ENCODE peak calls at places on chromosome 1, in ten cellular contexts. M is heart right ventricle, R is neural crest cell, F is cardiac fibroblast, P is lower lobe of right lung, H is epithelial cell of esophagus, E is lower leg skin, C is progenitor cell of endocrine pancreas, X is HFF-Myc, G is IMR-90. D is an unnamed sample.

GRCh38 chr1:239906394-239906793 is 185.3 kb upstream of the FMN2 start:
- DNase-seq in X (no peak), M (no peak), C (no peak), P (no peak), F (no peak), R (no peak), E (no peak), G (no peak), H (no peak), D (no peak)

GRCh38 chr1:109628540-109629321 is 9.1 kb downstream of the AMPD2 start:
- DNase-seq in X (no peak), C (no peak), E (peak), M (no peak), G (peak), P (no peak), H (peak), F (peak), R (no peak), D (no peak)

GRCh38 chr1:177975588-177976495 is 6.0 kb upstream of the SEC16B start:
- DNase-seq in E (no peak), X (no peak), R (no peak), F (peak), P (no peak), G (peak), H (peak), M (no peak), C (no peak), D (no peak)

GRCh38 chr1:198387587-198387986 is 152.9 kb downstream of the ATP6V1G3 start:
- DNase-seq in C (no peak), X (no peak), H (no peak), F (peak), G (peak), P (no peak), E (no peak), R (no peak), M (no peak), D (no peak)

GRCh38 chr1:86779308-86780191 is 75.2 kb downstream of the SH3GLB1 start:
- DNase-seq in X (no peak), F (peak), R (no peak), H (peak), G (peak), P (no peak), M (no peak), E (no peak), C (no peak), D (no peak)

GRCh38 chr1:208137144-208137682 is 107.0 kb downstream of the PLXNA2 start:
- DNase-seq in F (no peak), G (peak), H (peak), X (peak), M (no peak), E (no peak), P (no peak), R (no peak), C (no peak), D (no peak)

GRCh38 chr1:218869276-218869675 is 304.4 kb upstream of the LYPLAL1 start:
- DNase-seq in C (no peak), P (no peak), F (no peak), G (peak), M (no peak), R (no peak), E (no peak), X (no peak), H (no peak), D (no peak)

GRCh38 chr1:198212126-198212525 is 55.3 kb downstream of the NEK7 start:
- DNase-seq in E (no peak), X (no peak), H (no peak), C (no peak), R (no peak), G (no peak), M (no peak), P (no peak), F (no peak), D (no peak)

GRCh38 chr1:235079443-235079967 is 49.1 kb downstream of the TOMM20 start:
- DNase-seq in E (no peak), H (peak), R (no peak), M (no peak), G (peak), X (no peak), C (no peak), F (peak), P (peak), D (no peak)
- TF ChIP-seq CTCF in E (no peak), H (no peak), R (no peak), M (no peak), G (no peak), X (no peak), C (no peak), F (no peak), P (no peak), D (no peak)

DNA sequence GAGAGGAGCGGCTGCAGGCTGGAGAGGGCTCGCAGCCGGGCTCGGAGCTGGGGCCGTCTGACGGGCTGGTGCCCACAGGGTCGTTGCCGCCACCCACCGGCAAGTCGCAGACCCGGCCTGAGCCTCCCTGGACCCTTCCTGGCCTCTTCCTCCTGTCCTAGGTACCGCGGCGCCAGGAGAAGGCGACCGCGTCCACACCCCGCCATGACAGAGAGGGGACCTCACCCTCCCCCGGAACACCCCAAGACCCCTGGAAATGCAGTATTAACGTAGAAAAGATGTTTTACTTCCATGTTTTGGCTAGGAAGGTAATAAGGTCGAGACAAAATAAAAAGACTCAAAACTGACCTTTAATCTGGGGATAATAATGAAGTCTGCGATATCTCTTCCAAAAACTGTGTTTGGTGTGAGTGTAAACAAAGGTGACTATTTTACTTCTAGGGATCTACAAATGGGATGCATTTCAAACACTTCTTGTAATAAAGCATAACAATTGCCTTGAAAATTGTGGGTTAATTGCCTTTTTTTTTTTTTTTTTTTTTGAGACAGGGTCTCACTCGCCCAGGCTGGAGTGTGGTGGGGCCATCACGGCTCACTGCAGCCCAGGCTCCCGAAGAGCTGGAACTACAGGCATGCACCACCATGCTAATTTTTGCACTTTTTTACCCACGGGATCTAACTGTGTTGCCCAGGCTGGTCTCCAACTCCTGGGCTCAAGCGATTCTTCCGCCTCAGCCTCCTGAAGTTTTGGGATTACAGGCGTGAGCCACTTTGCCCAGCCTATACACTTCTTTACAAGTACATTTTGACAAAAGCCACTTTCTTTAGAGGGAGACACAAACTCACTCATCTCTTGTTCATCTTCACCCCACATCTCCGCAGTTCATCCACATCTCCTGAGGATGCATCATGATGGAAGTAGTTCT is 838 bp upstream of the RSRP1 start:
- DNase-seq in M (no peak), H (no peak), F (no peak), X (no peak), P (no peak), E (no peak), G (no peak), R (no peak), C (no peak), D (peak)
- TF ChIP-seq CTCF in M (peak), H (no peak), F (no peak), X (no peak), P (peak), E (no peak), G (peak), R (peak), C (peak), D (no peak)

GRCh38 chr1:201795066-201795465 is 33.9 kb upstream of the IPO9 start:
- DNase-seq in G (no peak), H (no peak), C (no peak), X (no peak), M (no peak), R (no peak), E (no peak), P (no peak), F (peak), D (no peak)
- TF ChIP-seq CTCF in G (peak), H (peak), C (peak), X (peak), M (peak), R (peak), E (no peak), P (no peak), F (peak), D (peak)

GRCh38 chr1:214475746-214476145 is 75.7 kb downstream of the PTPN14 start:
- DNase-seq in G (no peak), X (no peak), F (peak), E (no peak), C (no peak), P (no peak), R (no peak), M (no peak), H (peak), D (no peak)
- TF ChIP-seq CTCF in G (no peak), X (no peak), F (no peak), E (no peak), C (no peak), P (no peak), R (no peak), M (no peak), H (no peak), D (no peak)

GRCh38 chr1:224681816-224682215 is 65.7 kb downstream of the CNIH3 start:
- DNase-seq in X (no peak), M (no peak), G (no peak), H (no peak), P (no peak), R (no peak), C (no peak), F (no peak), E (peak), D (no peak)

GRCh38 chr1:224689354-224689753 is 73.2 kb downstream of the CNIH3 start:
- DNase-seq in X (no peak), R (no peak), C (no peak), F (no peak), E (no peak), P (no peak), H (no peak), M (no peak), G (no peak), D (no peak)

GRCh38 chr1:224687465-224687864 is 71.3 kb downstream of the CNIH3 start:
- DNase-seq in R (no peak), X (no peak), G (no peak), E (no peak), C (no peak), F (no peak), H (no peak), M (no peak), P (no peak), D (no peak)

GRCh38 chr1:224683981-224684380 is 67.9 kb downstream of the CNIH3 start:
- DNase-seq in G (no peak), P (no peak), H (no peak), R (no peak), X (no peak), M (no peak), F (no peak), C (no peak), E (no peak), D (no peak)

DNA sequence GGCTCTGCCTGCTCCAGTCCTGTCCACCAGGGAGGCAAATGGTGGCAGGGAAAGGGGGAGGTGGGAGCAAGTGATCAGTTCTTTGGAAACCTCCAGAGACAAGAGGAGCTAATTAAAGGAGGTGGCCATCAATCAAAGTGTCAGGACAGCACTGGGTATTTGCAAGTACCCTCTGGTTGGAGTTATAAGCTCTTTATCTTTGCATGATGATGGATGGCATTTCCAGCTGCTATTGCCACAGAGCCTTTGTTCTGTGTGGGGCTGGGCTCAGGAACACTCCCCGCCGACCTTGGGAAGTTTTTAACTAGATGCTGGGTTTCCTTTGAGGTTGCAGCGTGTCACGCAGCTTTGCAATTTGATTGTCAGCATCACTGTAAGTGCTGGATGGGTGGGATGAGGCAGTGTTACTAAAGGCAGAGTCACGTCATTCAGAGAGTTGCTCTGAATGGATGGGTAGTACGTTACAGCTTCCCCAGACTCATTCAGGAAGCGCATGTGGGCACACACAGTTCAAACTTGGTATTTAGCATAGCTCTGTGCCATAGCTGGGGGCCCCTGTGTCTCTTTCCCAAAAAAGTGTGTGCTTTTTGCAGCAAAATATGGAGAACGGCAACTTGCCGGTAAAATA is 68.9 kb downstream of the CNIH3 start:
- DNase-seq in E (no peak), G (no peak), P (no peak), C (no peak), F (no peak), M (no peak), X (no peak), R (no peak), H (no peak), D (no peak)
- TF ChIP-seq CTCF in E (no peak), G (no peak), P (no peak), C (no peak), F (no peak), M (no peak), X (no peak), R (no peak), H (no peak), D (no peak)

GRCh38 chr1:4173731-4174130 is 273.7 kb upstream of the C1orf174 start:
- DNase-seq in H (no peak), G (no peak), R (no peak), F (no peak), M (no peak), E (peak), X (no peak), P (no peak), C (no peak), D (no peak)

GRCh38 chr1:4170953-4171352 is 270.9 kb upstream of the C1orf174 start:
- DNase-seq in C (no peak), X (no peak), H (no peak), M (no peak), R (no peak), F (no peak), G (no peak), P (no peak), E (peak), D (no peak)

GRCh38 chr1:4174291-4175200 is 274.5 kb upstream of the C1orf174 start:
- DNase-seq in C (no peak), G (no peak), H (no peak), E (peak), P (no peak), X (no peak), R (no peak), F (no peak), M (no peak), D (no peak)

GRCh38 chr1:4171480-4172450 is 271.7 kb upstream of the C1orf174 start:
- DNase-seq in H (no peak), E (peak), G (no peak), R (no peak), X (no peak), F (no peak), P (no peak), C (no peak), M (no peak), D (no peak)

GRCh38 chr1:4172659-4173599 is 272.9 kb upstream of the C1orf174 start:
- DNase-seq in E (peak), M (no peak), C (no peak), F (no peak), G (no peak), P (no peak), X (no peak), H (no peak), R (peak), D (no peak)
- TF ChIP-seq CTCF in E (no peak), M (no peak), C (peak), F (no peak), G (no peak), P (no peak), X (no peak), H (no peak), R (no peak), D (no peak)

D was measured in D721Med.